ENCODE peak calls at places on chromosome 6, in six cellular contexts. L is stimulated activated CD8-positive, alpha-beta memory T cell treated with anti-CD3 and anti-CD28 coated beads, Interleukin-7, amount 100 ng/mL, for 48 hours; J is osteocyte; I is transverse colon; Z is ELF-1; S is LoVo. C is an unnamed sample.

GRCh38 chr6:149457316-149457884 is 27.4 kb downstream of the ZC3H12D start:
- DNase-seq in L (no peak), J (no peak), I (no peak), Z (no peak), S (no peak), C (no peak)

GRCh38 chr6:148407372-148407771 is 64.7 kb downstream of the SASH1 start:
- DNase-seq in L (no peak), J (no peak), I (no peak), Z (no peak), S (no peak), C (no peak)

GRCh38 chr6:43949451-43950110 is 177.7 kb downstream of the MRPL14 start:
- DNase-seq in L (no peak), J (peak), I (no peak), Z (no peak), S (no peak), C (no peak)

GRCh38 chr6:32700391-32701040 is 34.1 kb upstream of the HLA-DQB1 start:
- DNase-seq in L (no peak), J (no peak), I (peak), Z (peak), S (peak), C (peak)

GRCh38 chr6:157840776-157841175 is 17.7 kb downstream of the SNX9 start:
- DNase-seq in L (no peak), J (no peak), I (no peak), Z (no peak), S (peak), C (no peak)

GRCh38 chr6:3748208-3748701 is 3.3 kb downstream of the PXDC1 start:
- DNase-seq in L (peak), J (peak), I (peak), Z (peak), S (peak), C (peak)

GRCh38 chr6:130968486-130968885 is 94.6 kb downstream of the EPB41L2 start:
- DNase-seq in L (no peak), J (no peak), I (no peak), Z (no peak), S (no peak), C (no peak)

GRCh38 chr6:139533573-139534471 is 159.4 kb upstream of the CITED2 start:
- DNase-seq in L (no peak), J (no peak), I (peak), Z (peak), S (peak), C (no peak)

GRCh38 chr6:18763086-18763485 is 375.9 kb downstream of the RNF144B start:
- DNase-seq in L (no peak), J (no peak), I (no peak), Z (no peak), S (no peak), C (no peak)

GRCh38 chr6:167825759-167826229 is 917 bp upstream of the AFDN start:
- DNase-seq in L (no peak), J (no peak), I (peak), Z (peak), S (peak), C (peak)

GRCh38 chr6:123940551-123940950 is 136.9 kb downstream of the NKAIN2 start:
- DNase-seq in L (no peak), J (no peak), I (no peak), Z (no peak), S (no peak), C (no peak)

GRCh38 chr6:13445744-13446115 is 41.7 kb downstream of the GFOD1 start:
- DNase-seq in L (no peak), J (no peak), I (no peak), Z (no peak), S (no peak), C (no peak)

GRCh38 chr6:141418076-141418475 is 714.6 kb upstream of the GJE1 start:
- DNase-seq in L (no peak), J (no peak), I (no peak), Z (no peak), S (no peak), C (no peak)

GRCh38 chr6:36888654-36889481 is 3.1 kb downstream of the C6orf89 start:
- DNase-seq in L (no peak), J (no peak), I (no peak), Z (no peak), S (no peak), C (no peak)

GRCh38 chr6:157274471-157275226 is 48.7 kb downstream of the TMEM242 start:
- DNase-seq in L (peak), J (peak), I (peak), Z (peak), S (peak), C (peak)

GRCh38 chr6:35139924-35140524 is 1.1 kb downstream of the TCP11 start:
- DNase-seq in L (peak), J (no peak), I (peak), Z (peak), S (peak), C (peak)

GRCh38 chr6:13453771-13454251 is 33.6 kb downstream of the GFOD1 start:
- DNase-seq in L (peak), J (no peak), I (no peak), Z (no peak), S (peak), C (no peak)

GRCh38 chr6:136757150-136757549 is 35.1 kb downstream of the MAP3K5 start:
- DNase-seq in L (no peak), J (no peak), I (no peak), Z (no peak), S (no peak), C (no peak)

C was measured in HEK293T.